ENCODE peak calls at places on chromosomes 13 and 19, in ten cellular contexts. W, G, Q, D, S, P, C, U, F and T are unnamed samples.

GRCh38 chr13:112250788-112251445 is 125.2 kb upstream of the SPACA7 start:
- DNase-seq in W (no peak), G (no peak), Q (no peak), D (no peak), S (peak), P (peak), C (no peak), U (no peak), F (no peak), T (peak)

GRCh38 chr13:27792393-27793218 is at the start of gene GSX1:
- DNase-seq in W (peak), G (no peak), Q (peak), D (peak), S (peak), P (peak), C (no peak), U (peak), F (peak), T (peak)

GRCh38 chr19:36488118-36488815 is 1.1 kb downstream of the ZNF566 start:
- DNase-seq in W (no peak), G (no peak), Q (no peak), D (no peak), S (no peak), P (no peak), C (peak), U (no peak), F (no peak), T (no peak)

GRCh38 chr13:106484084-106484754 is 51.2 kb downstream of the EFNB2 start:
- DNase-seq in W (no peak), G (no peak), Q (no peak), D (no peak), S (no peak), P (no peak), C (no peak), U (no peak), F (no peak), T (no peak)

GRCh38 chr13:97344250-97345175 is 89.5 kb upstream of the RAP2A start:
- DNase-seq in W (peak), G (peak), Q (peak), D (no peak), S (no peak), P (no peak), C (peak), U (peak), F (peak), T (no peak)

GRCh38 chr13:80571346-80572307 is 230.7 kb upstream of the SPRY2 start:
- DNase-seq in W (no peak), G (no peak), Q (no peak), D (no peak), S (no peak), P (no peak), C (no peak), U (no peak), F (no peak), T (no peak)

GRCh38 chr13:44364601-44365000 is 9.0 kb upstream of the SERP2 start:
- DNase-seq in W (no peak), G (no peak), Q (peak), D (no peak), S (no peak), P (no peak), C (no peak), U (no peak), F (no peak), T (no peak)

GRCh38 chr19:46639356-46640061 is 3.5 kb upstream of the GNG8 start:
- DNase-seq in W (no peak), G (no peak), Q (peak), D (no peak), S (peak), P (no peak), C (no peak), U (no peak), F (no peak), T (peak)

GRCh38 chr19:48961051-48961649 is 4.0 kb upstream of the FTL start:
- DNase-seq in W (peak), G (no peak), Q (no peak), D (no peak), S (no peak), P (peak), C (no peak), U (no peak), F (no peak), T (no peak)

GRCh38 chr19:51598159-51598915 is 27.3 kb downstream of the ZNF175 start:
- DNase-seq in W (no peak), G (no peak), Q (no peak), D (no peak), S (peak), P (no peak), C (no peak), U (no peak), F (no peak), T (no peak)

GRCh38 chr13:43963726-43964125 is 84.0 kb downstream of the LACC1 start:
- DNase-seq in W (no peak), G (no peak), Q (no peak), D (no peak), S (no peak), P (no peak), C (peak), U (no peak), F (no peak), T (no peak)

GRCh38 chr19:16590876-16591802 is 18.9 kb upstream of the SLC35E1 start:
- DNase-seq in W (no peak), G (peak), Q (no peak), D (no peak), S (no peak), P (no peak), C (peak), U (no peak), F (no peak), T (no peak)

GRCh38 chr19:2282062-2282861 is at the start of gene PEAK3:
- DNase-seq in W (peak), G (no peak), Q (peak), D (no peak), S (peak), P (peak), C (no peak), U (peak), F (peak), T (no peak)

GRCh38 chr13:108322206-108322824 is 52.8 kb downstream of the TNFSF13B start:
- DNase-seq in W (no peak), G (peak), Q (peak), D (no peak), S (no peak), P (no peak), C (peak), U (no peak), F (no peak), T (no peak)

GRCh38 chr13:86974995-86975328 is 696.2 kb upstream of the SLITRK5 start:
- DNase-seq in W (no peak), G (no peak), Q (no peak), D (no peak), S (no peak), P (no peak), C (no peak), U (no peak), F (no peak), T (no peak)

GRCh38 chr13:60158321-60158801 is 5.4 kb downstream of the DIAPH3 start:
- DNase-seq in W (no peak), G (no peak), Q (no peak), D (no peak), S (no peak), P (no peak), C (no peak), U (no peak), F (no peak), T (no peak)

GRCh38 chr13:34258646-34259386 is 440.9 kb downstream of the RFC3 start:
- DNase-seq in W (no peak), G (no peak), Q (no peak), D (no peak), S (no peak), P (no peak), C (no peak), U (no peak), F (no peak), T (no peak)

GRCh38 chr19:45668342-45668871 is 386 bp downstream of the GIPR start:
- DNase-seq in W (peak), G (no peak), Q (no peak), D (peak), S (no peak), P (no peak), C (peak), U (peak), F (no peak), T (no peak)

GRCh38 chr13:48437381-48437780 is 24.5 kb upstream of the LPAR6 start:
- DNase-seq in W (no peak), G (no peak), Q (peak), D (no peak), S (no peak), P (no peak), C (no peak), U (peak), F (peak), T (no peak)

GRCh38 chr19:18972301-18972831 is 31.3 kb upstream of the HOMER3 start:
- DNase-seq in W (no peak), G (no peak), Q (peak), D (no peak), S (no peak), P (no peak), C (no peak), U (no peak), F (no peak), T (no peak)